ENCODE peak calls at places on chromosomes 16 and 17, in seven cellular contexts. J is GM19239; M is amygdala; O is bronchial epithelial cell; E is stimulated activated CD8-positive, alpha-beta memory T cell treated with anti-CD3 and anti-CD28 coated beads, Interleukin-7, amount 100 ng/mL, for 1 hour; G is activated CD4-positive, alpha-beta T cell treated with anti-CD3 and anti-CD28 coated beads for 48 hours; W is psoas muscle. N is an unnamed sample.

GRCh38 chr16:66326995-66327513 is 39.4 kb upstream of the CDH5 start:
- DNase-seq in J (no peak), M (no peak), O (no peak), E (no peak), G (no peak), W (no peak), N (no peak)

GRCh38 chr17:55454906-55455474 is 33.4 kb upstream of the MMD start:
- DNase-seq in J (no peak), M (no peak), G (no peak), W (no peak), O (peak; percentile 90), E (no peak), N (no peak)

GRCh38 chr17:43532581-43532980 is 13.6 kb downstream of the ETV4 start:
- DNase-seq in M (no peak), G (no peak), E (no peak), W (no peak), J (no peak), O (no peak), N (no peak)

GRCh38 chr16:55494994-55495421 is 13.9 kb upstream of the LPCAT2 start:
- DNase-seq in O (peak; percentile 81), G (no peak), E (no peak), J (no peak), M (no peak), W (no peak), N (no peak)

GRCh38 chr16:50468749-50469078 is 79.5 kb upstream of the NKD1 start:
- DNase-seq in G (no peak), J (no peak), O (no peak), E (no peak), W (no peak), M (no peak), N (no peak)

GRCh38 chr17:63171428-63172205 is 205.6 kb downstream of the TANC2 start:
- DNase-seq in J (no peak), W (no peak), M (no peak), E (no peak), O (no peak), G (no peak), N (no peak)

GRCh38 chr16:88196471-88197400 is 186.0 kb upstream of the ZNF469 start:
- DNase-seq in M (no peak), O (no peak), E (no peak), G (no peak), W (no peak), J (no peak), N (no peak)

GRCh38 chr16:83911290-83911689 is 12.4 kb downstream of the MLYCD start:
- DNase-seq in J (no peak), G (no peak), E (no peak), W (no peak), O (no peak), M (no peak), N (no peak)

GRCh38 chr17:36928450-36929125 is 8.7 kb upstream of the LHX1 start:
- DNase-seq in E (no peak), M (no peak), J (no peak), G (no peak), O (no peak), W (no peak), N (peak; percentile 4)

N was measured in activated CD4-positive, alpha-beta memory T cell treated with anti-CD3 and anti-CD28 coated beads for 36 hours.